ENCODE peak calls at places on chromosome 16, in eight cellular contexts. V, N, M, Z, Q, K, R and S are unnamed samples.

GRCh38 chr16:58685084-58685449 is 497 bp upstream of the SLC38A7 start:
- DNase-seq in V (no peak), N (no peak), M (no peak), Z (no peak), Q (no peak), K (no peak), R (no peak), S (no peak)

GRCh38 chr16:4507588-4508345 is 30.8 kb downstream of the CDIP1 start:
- DNase-seq in V (no peak), N (no peak), M (no peak), Z (no peak), Q (no peak), K (no peak), R (no peak), S (no peak)

GRCh38 chr16:66741131-66741900 is 10.1 kb downstream of the DYNC1LI2 start:
- DNase-seq in V (peak), N (no peak), M (no peak), Z (peak), Q (peak), K (no peak), R (peak), S (no peak)

GRCh38 chr16:2775765-2776499 is 1.1 kb downstream of the ELOB start:
- DNase-seq in V (no peak), N (no peak), M (no peak), Z (no peak), Q (no peak), K (no peak), R (no peak), S (no peak)

GRCh38 chr16:2471016-2471652 is at the start of gene NTN3:
- DNase-seq in V (no peak), N (peak), M (no peak), Z (no peak), Q (no peak), K (no peak), R (peak), S (peak)

GRCh38 chr16:3131755-3132377 is 3.0 kb upstream of the ZNF213 start:
- DNase-seq in V (peak), N (no peak), M (peak), Z (no peak), Q (peak), K (peak), R (peak), S (peak)

GRCh38 chr16:86761117-86761971 is 183.0 kb downstream of the FOXL1 start:
- DNase-seq in V (peak), N (peak), M (peak), Z (no peak), Q (peak), K (peak), R (peak), S (peak)

GRCh38 chr16:2818278-2818876 is 1.3 kb downstream of the PRSS21 start:
- DNase-seq in V (no peak), N (no peak), M (no peak), Z (no peak), Q (no peak), K (no peak), R (no peak), S (no peak)

GRCh38 chr16:52928955-52929354 is 123.7 kb downstream of the CHD9NB start:
- DNase-seq in V (no peak), N (no peak), M (no peak), Z (no peak), Q (no peak), K (no peak), R (no peak), S (no peak)

GRCh38 chr16:48274476-48274875 is 27.1 kb upstream of the ABCC11 start:
- DNase-seq in V (no peak), N (no peak), M (no peak), Z (no peak), Q (no peak), K (no peak), R (no peak), S (no peak)

GRCh38 chr16:73054732-73055481 is 7.0 kb upstream of the ZFHX3 start:
- DNase-seq in V (no peak), N (no peak), M (no peak), Z (no peak), Q (no peak), K (no peak), R (no peak), S (peak)

GRCh38 chr16:80804061-80804450 is 342 bp downstream of the CDYL2 start:
- DNase-seq in V (peak), N (peak), M (peak), Z (peak), Q (no peak), K (peak), R (no peak), S (peak)

GRCh38 chr16:55543470-55543869 is 23.0 kb upstream of the CAPNS2 start:
- DNase-seq in V (no peak), N (no peak), M (no peak), Z (no peak), Q (peak), K (no peak), R (no peak), S (peak)

GRCh38 chr16:22034503-22034902 is 26.6 kb downstream of the MOSMO start:
- DNase-seq in V (no peak), N (no peak), M (no peak), Z (no peak), Q (no peak), K (no peak), R (no peak), S (no peak)

GRCh38 chr16:8887952-8888560 is 5.9 kb downstream of the LITAFD start:
- DNase-seq in V (peak), N (no peak), M (no peak), Z (peak), Q (no peak), K (no peak), R (peak), S (no peak)

GRCh38 chr16:2428051-2428786 is 1.0 kb upstream of the CCNF start:
- DNase-seq in V (no peak), N (no peak), M (no peak), Z (no peak), Q (no peak), K (no peak), R (peak), S (peak)